ENCODE peak calls at places on chromosome 9, in seven cellular contexts. I is brain microvascular endothelial cell, B is cardiac fibroblast, K is GM04503, A is Ammon's horn, O is EL, X is Calu3. Q is an unnamed sample.

GRCh38 chr9:93137362-93137761 is 3.3 kb upstream of the NINJ1 start:
- DNase-seq in I (no peak), B (no peak), K (no peak), A (no peak), O (no peak), X (no peak), Q (no peak)

GRCh38 chr9:136399176-136400037 is 563 bp downstream of the SNAPC4 start:
- DNase-seq in I (peak), B (peak), K (no peak), A (no peak), O (peak), X (peak), Q (peak)

GRCh38 chr9:113223963-113224362 is 2.6 kb downstream of the SLC31A1 start:
- DNase-seq in I (peak), B (peak), K (no peak), A (no peak), O (peak), X (no peak), Q (no peak)

GRCh38 chr9:116713266-116713665 is 26.2 kb downstream of the TRIM32 start:
- DNase-seq in I (no peak), B (no peak), K (no peak), A (no peak), O (no peak), X (no peak), Q (no peak)

GRCh38 chr9:111236337-111236736 is 93.7 kb downstream of the OR2K2 start:
- DNase-seq in I (no peak), B (no peak), K (no peak), A (no peak), O (no peak), X (no peak), Q (no peak)

GRCh38 chr9:21037278-21037677 is 5.8 kb upstream of the HACD4 start:
- DNase-seq in I (no peak), B (no peak), K (no peak), A (no peak), O (no peak), X (no peak), Q (no peak)

GRCh38 chr9:88425538-88425950 is 37.3 kb downstream of the SPIN1 start:
- DNase-seq in I (no peak), B (peak), K (no peak), A (no peak), O (peak), X (no peak), Q (no peak)

GRCh38 chr9:93064392-93065124 is 6.1 kb downstream of the SUSD3 start:
- DNase-seq in I (no peak), B (no peak), K (no peak), A (peak), O (no peak), X (no peak), Q (peak)